ENCODE peak calls at places on chromosomes 12 and 14, in nine cellular contexts. G, D, X, H, K, Q, B, J and V are unnamed samples.

GRCh38 chr12:132520421-132521199 is 30.7 kb downstream of the FBRSL1 start:
- DNase-seq in G (no peak), D (no peak), X (no peak), H (no peak), K (no peak), Q (no peak), B (no peak), J (no peak), V (no peak)

GRCh38 chr14:57962293-57962996 is 96.6 kb upstream of the SLC35F4 start:
- DNase-seq in G (no peak), D (no peak), X (no peak), H (no peak), K (no peak), Q (no peak), B (no peak), J (no peak), V (no peak)

GRCh38 chr14:89417469-89418225 is 614 bp upstream of the FOXN3 start:
- DNase-seq in G (peak), D (no peak), X (no peak), H (peak), K (peak), Q (no peak), B (no peak), J (peak), V (peak)

GRCh38 chr14:104143071-104143470 is 4.7 kb downstream of the KIF26A start:
- DNase-seq in G (no peak), D (no peak), X (no peak), H (no peak), K (no peak), Q (no peak), B (no peak), J (no peak), V (no peak)

GRCh38 chr14:68255697-68256178 is 436.2 kb downstream of the RAD51B start:
- DNase-seq in G (no peak), D (no peak), X (peak), H (peak), K (no peak), Q (no peak), B (no peak), J (no peak), V (no peak)

GRCh38 chr12:92987846-92988621 is 58.9 kb upstream of the EEA1 start:
- DNase-seq in G (peak), D (no peak), X (no peak), H (no peak), K (peak), Q (no peak), B (no peak), J (no peak), V (peak)

GRCh38 chr14:105149146-105149781 is 19.3 kb downstream of the JAG2 start:
- DNase-seq in G (no peak), D (no peak), X (no peak), H (no peak), K (no peak), Q (no peak), B (no peak), J (no peak), V (no peak)

GRCh38 chr12:1305063-1305434 is 289.3 kb downstream of the FBXL14 start:
- DNase-seq in G (no peak), D (no peak), X (no peak), H (no peak), K (no peak), Q (no peak), B (no peak), J (no peak), V (no peak)

GRCh38 chr14:90587252-90587910 is 190.6 kb downstream of the CALM1 start:
- DNase-seq in G (no peak), D (no peak), X (no peak), H (no peak), K (no peak), Q (no peak), B (no peak), J (no peak), V (no peak)

GRCh38 chr14:39426605-39427004 is 5.6 kb downstream of the FBXO33 start:
- DNase-seq in G (peak), D (no peak), X (no peak), H (peak), K (no peak), Q (no peak), B (no peak), J (no peak), V (no peak)

GRCh38 chr12:67394600-67394999 is 125.4 kb downstream of the CAND1 start:
- DNase-seq in G (no peak), D (no peak), X (peak), H (peak), K (no peak), Q (no peak), B (no peak), J (no peak), V (no peak)

GRCh38 chr12:114662512-114663177 is 21.3 kb downstream of the TBX3 start:
- DNase-seq in G (peak), D (no peak), X (no peak), H (peak), K (peak), Q (peak), B (peak), J (peak), V (peak)

GRCh38 chr14:103995876-103996275 is 53.5 kb upstream of the RD3L start:
- DNase-seq in G (no peak), D (no peak), X (no peak), H (no peak), K (no peak), Q (no peak), B (no peak), J (no peak), V (no peak)

GRCh38 chr12:83506841-83507240 is 820.1 kb downstream of the TMTC2 start:
- DNase-seq in G (no peak), D (no peak), X (no peak), H (no peak), K (no peak), Q (no peak), B (no peak), J (no peak), V (no peak)

GRCh38 chr12:29702972-29703371 is 80.8 kb downstream of the TMTC1 start:
- DNase-seq in G (no peak), D (no peak), X (no peak), H (no peak), K (no peak), Q (no peak), B (no peak), J (no peak), V (peak)

GRCh38 chr12:44874981-44875416 is 1.1 kb downstream of the NELL2 start:
- DNase-seq in G (peak), D (no peak), X (no peak), H (no peak), K (peak), Q (no peak), B (no peak), J (no peak), V (no peak)

GRCh38 chr14:21258194-21258888 is 10.9 kb downstream of the HNRNPC start:
- DNase-seq in G (no peak), D (no peak), X (no peak), H (no peak), K (no peak), Q (no peak), B (no peak), J (no peak), V (no peak)

GRCh38 chr12:52496590-52497071 is 3.6 kb upstream of the KRT6A start:
- DNase-seq in G (no peak), D (no peak), X (no peak), H (peak), K (no peak), Q (no peak), B (peak), J (no peak), V (no peak)

GRCh38 chr14:22185191-22185590 is 403.8 kb downstream of the DAD1 start:
- DNase-seq in G (no peak), D (no peak), X (no peak), H (no peak), K (no peak), Q (no peak), B (no peak), J (no peak), V (no peak)

GRCh38 chr14:45247427-45247826 is 5.6 kb downstream of the MIS18BP1 start:
- DNase-seq in G (no peak), D (no peak), X (no peak), H (no peak), K (no peak), Q (no peak), B (no peak), J (no peak), V (no peak)

GRCh38 chr12:75699728-75700496 is 188.5 kb upstream of the KRR1 start:
- DNase-seq in G (no peak), D (no peak), X (no peak), H (no peak), K (no peak), Q (no peak), B (no peak), J (no peak), V (no peak)

GRCh38 chr12:107402041-107403022 is 283.3 kb upstream of the PWP1 start:
- DNase-seq in G (peak), D (no peak), X (no peak), H (no peak), K (peak), Q (no peak), B (no peak), J (peak), V (peak)

GRCh38 chr12:13343380-13343779 is 146.9 kb downstream of the EMP1 start:
- DNase-seq in G (no peak), D (no peak), X (no peak), H (no peak), K (no peak), Q (no peak), B (peak), J (no peak), V (no peak)

GRCh38 chr14:61877050-61877390 is 114.8 kb downstream of the SNAPC1 start:
- DNase-seq in G (no peak), D (no peak), X (no peak), H (no peak), K (no peak), Q (no peak), B (no peak), J (no peak), V (no peak)

GRCh38 chr12:1501695-1502440 is 92.5 kb downstream of the FBXL14 start:
- DNase-seq in G (no peak), D (no peak), X (no peak), H (no peak), K (peak), Q (no peak), B (no peak), J (no peak), V (no peak)

GRCh38 chr12:76085159-76085868 is 829 bp upstream of the NAP1L1 start:
- DNase-seq in G (peak), D (no peak), X (no peak), H (peak), K (no peak), Q (no peak), B (no peak), J (peak), V (no peak)